ENCODE peak calls at places on chromosomes 1 and 21, in eight cellular contexts. One of them, this sample, is unnamed.

GRCh38 chr1:232925421-232926202 is 24.8 kb upstream of the NTPCR start:
- DNase-seq in astrocyte of the spinal cord: peak
- DNase-seq in cardiac fibroblast: no peak
- DNase-seq in upper lobe of right lung: no peak
- DNase-seq in suprapubic skin: no peak
- DNase-seq in psoas muscle: no peak
- DNase-seq in thyroid gland: peak
- DNase-seq in sigmoid colon: no peak
- DNase-seq in this sample: no peak

GRCh38 chr21:31221051-31221450 is 123.0 kb downstream of the TIAM1 start:
- DNase-seq in sigmoid colon: no peak
- DNase-seq in cardiac fibroblast: no peak
- DNase-seq in upper lobe of right lung: no peak
- DNase-seq in suprapubic skin: no peak
- DNase-seq in psoas muscle: no peak
- DNase-seq in thyroid gland: no peak
- DNase-seq in astrocyte of the spinal cord: no peak
- DNase-seq in this sample: no peak

GRCh38 chr21:38258803-38259485 is 2.2 kb downstream of the KCNJ15 start:
- DNase-seq in suprapubic skin: no peak
- DNase-seq in cardiac fibroblast: peak
- DNase-seq in sigmoid colon: no peak
- DNase-seq in thyroid gland: no peak
- DNase-seq in astrocyte of the spinal cord: peak
- DNase-seq in upper lobe of right lung: no peak
- DNase-seq in psoas muscle: no peak
- DNase-seq in this sample: peak

GRCh38 chr21:38807481-38807880 is 1.8 kb downstream of the ETS2 start:
- DNase-seq in thyroid gland: no peak
- DNase-seq in upper lobe of right lung: no peak
- DNase-seq in cardiac fibroblast: no peak
- DNase-seq in astrocyte of the spinal cord: peak
- DNase-seq in sigmoid colon: no peak
- DNase-seq in psoas muscle: no peak
- DNase-seq in suprapubic skin: no peak
- DNase-seq in this sample: peak

GRCh38 chr21:28485301-28486022 is 507.2 kb downstream of the LTN1 start:
- DNase-seq in cardiac fibroblast: peak
- DNase-seq in psoas muscle: no peak
- DNase-seq in astrocyte of the spinal cord: peak
- DNase-seq in suprapubic skin: no peak
- DNase-seq in thyroid gland: no peak
- DNase-seq in sigmoid colon: no peak
- DNase-seq in upper lobe of right lung: no peak
- DNase-seq in this sample: peak

GRCh38 chr1:242245255-242245654 is 246.4 kb upstream of the MAP1LC3C start:
- DNase-seq in sigmoid colon: no peak
- DNase-seq in psoas muscle: no peak
- DNase-seq in astrocyte of the spinal cord: no peak
- DNase-seq in cardiac fibroblast: no peak
- DNase-seq in thyroid gland: no peak
- DNase-seq in suprapubic skin: no peak
- DNase-seq in upper lobe of right lung: no peak
- DNase-seq in this sample: no peak

GRCh38 chr1:159493354-159493753 is 42.5 kb downstream of the OR10J5 start:
- DNase-seq in thyroid gland: no peak
- DNase-seq in upper lobe of right lung: no peak
- DNase-seq in sigmoid colon: no peak
- DNase-seq in astrocyte of the spinal cord: no peak
- DNase-seq in suprapubic skin: no peak
- DNase-seq in cardiac fibroblast: no peak
- DNase-seq in psoas muscle: no peak
- DNase-seq in this sample: no peak

GRCh38 chr1:145871994-145872411 is 13.1 kb upstream of the PIAS3 start:
- DNase-seq in cardiac fibroblast: peak
- DNase-seq in sigmoid colon: peak
- DNase-seq in psoas muscle: peak
- DNase-seq in suprapubic skin: no peak
- DNase-seq in thyroid gland: no peak
- DNase-seq in upper lobe of right lung: peak
- DNase-seq in astrocyte of the spinal cord: peak
- DNase-seq in this sample: peak

GRCh38 chr1:66351913-66352312 is 182.0 kb upstream of the SGIP1 start:
- DNase-seq in upper lobe of right lung: no peak
- DNase-seq in astrocyte of the spinal cord: no peak
- DNase-seq in cardiac fibroblast: no peak
- DNase-seq in suprapubic skin: no peak
- DNase-seq in thyroid gland: no peak
- DNase-seq in sigmoid colon: no peak
- DNase-seq in psoas muscle: no peak
- DNase-seq in this sample: no peak

GRCh38 chr1:39170731-39171375 is 33.6 kb upstream of the MACF1 start:
- DNase-seq in sigmoid colon: no peak
- DNase-seq in suprapubic skin: no peak
- DNase-seq in psoas muscle: no peak
- DNase-seq in thyroid gland: peak
- DNase-seq in astrocyte of the spinal cord: no peak
- DNase-seq in cardiac fibroblast: no peak
- DNase-seq in upper lobe of right lung: no peak
- DNase-seq in this sample: no peak

GRCh38 chr1:217140041-217140901 is 417.0 kb upstream of the ESRRG start:
- DNase-seq in cardiac fibroblast: no peak
- DNase-seq in thyroid gland: no peak
- DNase-seq in upper lobe of right lung: no peak
- DNase-seq in psoas muscle: no peak
- DNase-seq in astrocyte of the spinal cord: no peak
- DNase-seq in sigmoid colon: no peak
- DNase-seq in suprapubic skin: no peak
- DNase-seq in this sample: no peak

DNA sequence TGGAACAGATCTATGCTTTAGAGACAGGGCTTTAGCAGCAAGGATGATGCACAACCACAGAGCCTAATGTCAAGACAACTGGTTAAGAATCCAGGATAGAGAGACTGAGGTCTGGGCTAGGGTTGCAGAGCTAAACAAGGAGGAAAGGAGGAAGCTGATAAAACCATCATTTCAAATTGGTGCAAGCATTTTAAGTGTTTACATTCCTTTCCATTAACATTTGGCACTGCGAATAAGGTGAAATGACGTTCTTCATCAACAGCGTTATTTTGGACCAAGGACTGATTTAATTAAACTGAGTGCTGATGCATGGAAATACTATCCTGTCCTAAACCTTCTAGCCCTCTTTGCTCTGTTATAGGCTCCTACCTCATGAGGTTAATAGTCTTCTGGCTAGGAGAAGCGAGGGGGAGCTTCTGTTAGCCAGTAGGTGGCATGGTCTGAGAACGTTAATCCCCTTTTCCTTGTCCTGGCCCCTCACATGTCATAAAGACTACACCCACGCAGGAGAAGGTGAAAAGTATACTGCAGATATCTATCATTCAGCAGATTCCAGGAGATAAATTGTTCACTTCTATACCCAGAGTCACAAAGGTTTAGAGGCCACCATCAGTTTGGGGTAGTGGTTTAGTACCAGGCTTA is 7.6 kb upstream of the C1orf21 start:
- DNase-seq in upper lobe of right lung: no peak
- DNase-seq in suprapubic skin: no peak
- DNase-seq in sigmoid colon: no peak
- DNase-seq in cardiac fibroblast: no peak
- DNase-seq in astrocyte of the spinal cord: no peak
- DNase-seq in psoas muscle: no peak
- DNase-seq in thyroid gland: no peak
- DNase-seq in this sample: no peak
- TF ChIP-seq CTCF in upper lobe of right lung: peak
- TF ChIP-seq CTCF in suprapubic skin: no peak
- TF ChIP-seq CTCF in sigmoid colon: no peak
- TF ChIP-seq CTCF in cardiac fibroblast: peak
- TF ChIP-seq CTCF in astrocyte of the spinal cord: no peak
- TF ChIP-seq CTCF in psoas muscle: peak
- TF ChIP-seq CTCF in thyroid gland: no peak
- TF ChIP-seq CTCF in this sample: peak

GRCh38 chr1:4745560-4745959 is 91.2 kb downstream of the AJAP1 start:
- DNase-seq in sigmoid colon: no peak
- DNase-seq in astrocyte of the spinal cord: no peak
- DNase-seq in thyroid gland: no peak
- DNase-seq in cardiac fibroblast: no peak
- DNase-seq in upper lobe of right lung: no peak
- DNase-seq in psoas muscle: no peak
- DNase-seq in suprapubic skin: no peak
- DNase-seq in this sample: no peak

GRCh38 chr1:4736254-4736653 is 81.8 kb downstream of the AJAP1 start:
- DNase-seq in psoas muscle: no peak
- DNase-seq in astrocyte of the spinal cord: no peak
- DNase-seq in suprapubic skin: no peak
- DNase-seq in cardiac fibroblast: no peak
- DNase-seq in thyroid gland: no peak
- DNase-seq in upper lobe of right lung: no peak
- DNase-seq in sigmoid colon: no peak
- DNase-seq in this sample: no peak

GRCh38 chr1:4743978-4744750 is 89.8 kb downstream of the AJAP1 start:
- DNase-seq in suprapubic skin: no peak
- DNase-seq in sigmoid colon: no peak
- DNase-seq in astrocyte of the spinal cord: no peak
- DNase-seq in thyroid gland: peak
- DNase-seq in upper lobe of right lung: no peak
- DNase-seq in psoas muscle: no peak
- DNase-seq in cardiac fibroblast: no peak
- DNase-seq in this sample: no peak

DNA sequence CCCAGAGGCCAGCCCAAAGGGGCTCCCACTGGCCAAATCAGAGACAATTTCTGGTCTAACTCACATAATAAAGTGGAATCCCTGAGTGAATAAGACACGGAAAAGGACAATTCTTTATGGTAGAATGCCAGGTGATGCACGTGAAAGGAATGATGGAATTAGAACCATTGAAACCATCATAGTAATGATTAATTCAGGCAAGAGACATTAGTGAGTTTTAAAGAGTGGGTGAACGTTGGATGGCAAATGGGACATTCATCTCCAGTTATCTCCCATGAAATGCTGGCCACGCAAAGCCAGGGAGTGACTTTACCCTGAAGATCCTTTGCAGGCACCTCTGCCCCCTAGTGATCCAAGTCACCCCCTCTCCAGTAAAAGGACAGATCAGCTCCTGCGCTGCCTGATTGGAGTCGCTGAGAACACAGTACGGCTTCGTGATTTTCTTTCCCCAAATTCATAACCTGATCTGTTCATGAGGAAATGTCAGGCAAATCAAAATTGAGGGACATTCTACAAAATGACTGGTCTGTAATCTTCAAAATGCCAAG is 87.5 kb downstream of the AJAP1 start:
- DNase-seq in suprapubic skin: no peak
- DNase-seq in upper lobe of right lung: no peak
- DNase-seq in sigmoid colon: no peak
- DNase-seq in cardiac fibroblast: no peak
- DNase-seq in psoas muscle: no peak
- DNase-seq in thyroid gland: no peak
- DNase-seq in astrocyte of the spinal cord: no peak
- DNase-seq in this sample: no peak
- TF ChIP-seq CTCF in suprapubic skin: no peak
- TF ChIP-seq CTCF in upper lobe of right lung: no peak
- TF ChIP-seq CTCF in sigmoid colon: no peak
- TF ChIP-seq CTCF in cardiac fibroblast: no peak
- TF ChIP-seq CTCF in psoas muscle: no peak
- TF ChIP-seq CTCF in thyroid gland: no peak
- TF ChIP-seq CTCF in astrocyte of the spinal cord: no peak
- TF ChIP-seq CTCF in this sample: no peak

GRCh38 chr1:214574598-214575411 is 23.4 kb upstream of the PTPN14 start:
- DNase-seq in cardiac fibroblast: peak
- DNase-seq in sigmoid colon: no peak
- DNase-seq in psoas muscle: no peak
- DNase-seq in thyroid gland: no peak
- DNase-seq in upper lobe of right lung: no peak
- DNase-seq in suprapubic skin: no peak
- DNase-seq in astrocyte of the spinal cord: no peak
- DNase-seq in this sample: no peak

GRCh38 chr1:214569357-214570004 is 18.1 kb upstream of the PTPN14 start:
- DNase-seq in suprapubic skin: no peak
- DNase-seq in cardiac fibroblast: peak
- DNase-seq in thyroid gland: no peak
- DNase-seq in psoas muscle: no peak
- DNase-seq in upper lobe of right lung: no peak
- DNase-seq in astrocyte of the spinal cord: peak
- DNase-seq in sigmoid colon: no peak
- DNase-seq in this sample: peak

GRCh38 chr1:214570442-214570841 is 19.0 kb upstream of the PTPN14 start:
- DNase-seq in astrocyte of the spinal cord: peak
- DNase-seq in thyroid gland: no peak
- DNase-seq in cardiac fibroblast: peak
- DNase-seq in psoas muscle: no peak
- DNase-seq in upper lobe of right lung: no peak
- DNase-seq in sigmoid colon: no peak
- DNase-seq in suprapubic skin: no peak
- DNase-seq in this sample: peak

GRCh38 chr1:214571281-214571680 is 19.9 kb upstream of the PTPN14 start:
- DNase-seq in upper lobe of right lung: no peak
- DNase-seq in astrocyte of the spinal cord: no peak
- DNase-seq in sigmoid colon: no peak
- DNase-seq in psoas muscle: no peak
- DNase-seq in cardiac fibroblast: no peak
- DNase-seq in thyroid gland: no peak
- DNase-seq in suprapubic skin: no peak
- DNase-seq in this sample: no peak

GRCh38 chr1:214573386-214574358 is 22.3 kb upstream of the PTPN14 start:
- DNase-seq in cardiac fibroblast: peak
- DNase-seq in psoas muscle: no peak
- DNase-seq in upper lobe of right lung: no peak
- DNase-seq in astrocyte of the spinal cord: no peak
- DNase-seq in suprapubic skin: no peak
- DNase-seq in sigmoid colon: no peak
- DNase-seq in thyroid gland: no peak
- DNase-seq in this sample: no peak
- TF ChIP-seq CTCF in cardiac fibroblast: no peak
- TF ChIP-seq CTCF in psoas muscle: no peak
- TF ChIP-seq CTCF in upper lobe of right lung: no peak
- TF ChIP-seq CTCF in astrocyte of the spinal cord: no peak
- TF ChIP-seq CTCF in suprapubic skin: no peak
- TF ChIP-seq CTCF in sigmoid colon: no peak
- TF ChIP-seq CTCF in thyroid gland: no peak
- TF ChIP-seq CTCF in this sample: no peak

GRCh38 chr1:19234224-19234623 is 17.1 kb downstream of the EMC1 start:
- DNase-seq in upper lobe of right lung: no peak
- DNase-seq in astrocyte of the spinal cord: no peak
- DNase-seq in psoas muscle: no peak
- DNase-seq in sigmoid colon: no peak
- DNase-seq in thyroid gland: no peak
- DNase-seq in suprapubic skin: no peak
- DNase-seq in cardiac fibroblast: no peak
- DNase-seq in this sample: no peak

GRCh38 chr1:19229828-19230325 is 19.8 kb upstream of the UBR4 start:
- DNase-seq in psoas muscle: no peak
- DNase-seq in thyroid gland: no peak
- DNase-seq in suprapubic skin: no peak
- DNase-seq in sigmoid colon: no peak
- DNase-seq in upper lobe of right lung: no peak
- DNase-seq in astrocyte of the spinal cord: no peak
- DNase-seq in cardiac fibroblast: no peak
- DNase-seq in this sample: no peak

GRCh38 chr1:19229229-19229628 is 19.2 kb upstream of the UBR4 start:
- DNase-seq in suprapubic skin: no peak
- DNase-seq in thyroid gland: no peak
- DNase-seq in cardiac fibroblast: no peak
- DNase-seq in upper lobe of right lung: no peak
- DNase-seq in sigmoid colon: no peak
- DNase-seq in psoas muscle: no peak
- DNase-seq in astrocyte of the spinal cord: no peak
- DNase-seq in this sample: no peak

GRCh38 chr1:19232526-19232851 is 18.8 kb downstream of the EMC1 start:
- DNase-seq in suprapubic skin: no peak
- DNase-seq in upper lobe of right lung: no peak
- DNase-seq in astrocyte of the spinal cord: peak
- DNase-seq in sigmoid colon: peak
- DNase-seq in thyroid gland: peak
- DNase-seq in cardiac fibroblast: no peak
- DNase-seq in psoas muscle: no peak
- DNase-seq in this sample: no peak
- TF ChIP-seq CTCF in suprapubic skin: no peak
- TF ChIP-seq CTCF in upper lobe of right lung: peak
- TF ChIP-seq CTCF in astrocyte of the spinal cord: peak
- TF ChIP-seq CTCF in sigmoid colon: no peak
- TF ChIP-seq CTCF in thyroid gland: no peak
- TF ChIP-seq CTCF in cardiac fibroblast: no peak
- TF ChIP-seq CTCF in psoas muscle: peak
- TF ChIP-seq CTCF in this sample: peak